ENCODE peak calls at places on chromosomes 11 and 22, in eight cellular contexts. G is lung; Y is lower lobe of right lung; J is A549; L is tibial artery; C is effector memory CD4-positive, alpha-beta T cell; E is Peyer's patch; M is heart right ventricle. B is an unnamed sample.

GRCh38 chr11:12543596-12544415 is 130.4 kb upstream of the TEAD1 start:
- DNase-seq in G (no peak), Y (no peak), J (no peak), L (peak; percentile 32), C (no peak), E (no peak), M (no peak), B (no peak)

GRCh38 chr22:24583221-24583971 is 9.5 kb downstream of the LRRC75B start:
- DNase-seq in G (no peak), Y (no peak), J (no peak), L (no peak), C (no peak), E (no peak), M (peak; percentile 40), B (no peak)

GRCh38 chr11:75578977-75579376 is 16.9 kb downstream of the SERPINH1 start:
- DNase-seq in G (no peak), Y (no peak), J (no peak), L (no peak), C (no peak), E (no peak), M (no peak), B (no peak)

GRCh38 chr11:117505285-117505970 is 177.8 kb downstream of the CEP164 start:
- DNase-seq in G (no peak), Y (no peak), J (no peak), L (no peak), C (no peak), E (no peak), M (no peak), B (no peak)

GRCh38 chr11:123472236-123472935 is 42.3 kb downstream of the GRAMD1B start:
- DNase-seq in G (no peak), Y (no peak), J (no peak), L (no peak), C (no peak), E (peak; percentile 6), M (no peak), B (no peak)

GRCh38 chr22:23878219-23878618 is 16.0 kb upstream of the MIF start:
- DNase-seq in G (no peak), Y (no peak), J (no peak), L (no peak), C (no peak), E (no peak), M (no peak), B (no peak)

GRCh38 chr22:28930357-28931007 is 47.1 kb downstream of the ZNRF3 start:
- DNase-seq in G (no peak), Y (no peak), J (no peak), L (no peak), C (no peak), E (no peak), M (no peak), B (no peak)

GRCh38 chr11:57598831-57599155 is 1.3 kb downstream of the SERPING1 start:
- DNase-seq in G (no peak), Y (no peak), J (no peak), L (no peak), C (no peak), E (no peak), M (no peak), B (no peak)

GRCh38 chr11:57476223-57476882 is 16.0 kb downstream of the RTN4RL2 start:
- DNase-seq in G (no peak), Y (peak; percentile 71), J (no peak), L (no peak), C (no peak), E (peak; percentile 54), M (peak; percentile 69), B (no peak)

GRCh38 chr11:93905384-93905783 is 55.0 kb upstream of the VSTM5 start:
- DNase-seq in G (no peak), Y (no peak), J (no peak), L (no peak), C (no peak), E (no peak), M (no peak), B (no peak)

GRCh38 chr22:32411829-32412592 is at the start of gene RTCB:
- DNase-seq in G (peak; percentile 90), Y (peak; percentile 93), J (peak; percentile 56), L (peak; percentile 94), C (peak; percentile 76), E (peak; percentile 96), M (peak; percentile 95), B (peak; percentile 63)

GRCh38 chr22:19879248-19879575 is 24.5 kb upstream of the GNB1L start:
- DNase-seq in G (no peak), Y (peak; percentile 44), J (no peak), L (peak; percentile 45), C (no peak), E (peak; percentile 25), M (no peak), B (no peak)

GRCh38 chr22:35457729-35458546 is 58.0 kb downstream of the MCM5 start:
- DNase-seq in G (no peak), Y (no peak), J (no peak), L (no peak), C (no peak), E (no peak), M (no peak), B (no peak)

GRCh38 chr11:115081972-115082371 is 403.6 kb downstream of the NXPE2 start:
- DNase-seq in G (no peak), Y (no peak), J (no peak), L (no peak), C (no peak), E (no peak), M (no peak), B (no peak)

GRCh38 chr11:1463056-1463455 is 23.5 kb downstream of the MOB2 start:
- DNase-seq in G (no peak), Y (no peak), J (no peak), L (no peak), C (no peak), E (no peak), M (no peak), B (no peak)

DNA sequence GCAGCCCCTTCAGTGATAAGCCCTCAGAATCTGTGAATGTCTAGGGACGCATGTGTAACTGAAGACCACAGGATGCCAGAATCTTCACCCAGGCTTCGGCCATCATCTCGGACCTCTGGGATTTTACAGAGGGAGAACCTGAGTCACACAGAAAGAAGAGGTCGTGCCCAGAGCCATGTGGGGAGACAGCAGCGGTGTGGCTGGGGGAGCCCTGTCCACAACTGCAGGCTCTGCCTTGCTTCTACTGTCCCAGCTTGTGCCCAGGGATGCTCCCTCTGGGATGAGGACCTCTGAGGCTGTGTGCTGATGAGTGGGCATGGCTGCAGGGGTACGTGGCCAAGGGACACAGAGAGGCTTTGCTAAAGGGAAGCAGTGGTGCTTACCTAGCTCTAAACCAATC is 582.0 kb downstream of the TBC1D22A start:
- DNase-seq in G (no peak), Y (no peak), J (no peak), L (no peak), C (no peak), E (peak; percentile 22), M (no peak), B (no peak)
- H3K9me3 ChIP-seq in G (peaks cover 6% of the 10 kb centered on the region), Y (no peaks in the 10 kb centered on the region), J (no peaks in the 10 kb centered on the region), L (no peaks in the 10 kb centered on the region), C (no peaks in the 10 kb centered on the region), E (no peaks in the 10 kb centered on the region), M (no peaks in the 10 kb centered on the region), B (no peaks in the 10 kb centered on the region)

GRCh38 chr22:47304854-47305253 is 542.4 kb downstream of the TBC1D22A start:
- DNase-seq in G (no peak), Y (no peak), J (no peak), L (no peak), C (no peak), E (no peak), M (no peak), B (no peak)
- H3K9me3 ChIP-seq in G (no peaks in the 10 kb centered on the region), Y (no peaks in the 10 kb centered on the region), J (no peaks in the 10 kb centered on the region), L (no peaks in the 10 kb centered on the region), C (no peaks in the 10 kb centered on the region), E (no peaks in the 10 kb centered on the region), M (no peaks in the 10 kb centered on the region), B (no peaks in the 10 kb centered on the region)

DNA sequence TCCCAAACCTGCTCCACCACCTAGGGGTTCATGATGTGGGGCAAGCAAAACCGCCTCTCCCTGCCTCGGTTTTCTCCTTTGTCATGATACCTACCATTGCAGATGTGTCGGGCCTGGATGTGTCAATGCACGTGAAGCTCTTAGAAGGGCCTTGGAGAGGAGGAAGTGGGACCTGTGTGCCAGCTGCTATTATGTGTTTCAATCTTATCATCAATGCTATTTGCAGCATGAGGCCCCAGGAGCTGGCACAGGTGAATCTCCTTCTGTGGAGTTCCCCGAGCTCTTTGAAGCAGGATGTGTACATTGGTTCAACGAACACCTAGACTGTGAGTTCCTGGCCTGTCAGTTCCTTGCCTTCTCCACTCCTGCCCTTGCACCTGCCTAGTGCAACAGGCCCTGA is 331.6 kb downstream of the CTTN start:
- DNase-seq in G (no peak), Y (no peak), J (no peak), L (peak; percentile 24), C (no peak), E (no peak), M (no peak), B (no peak)
- H3K9me3 ChIP-seq in G (no peaks in the 10 kb centered on the region), Y (no peaks in the 10 kb centered on the region), J (no peaks in the 10 kb centered on the region), L (no peaks in the 10 kb centered on the region), C (no peaks in the 10 kb centered on the region), E (no peaks in the 10 kb centered on the region), M (no peaks in the 10 kb centered on the region), B (no peaks in the 10 kb centered on the region)

GRCh38 chr11:103803062-103803461 is 233.4 kb upstream of the DDI1 start:
- DNase-seq in G (no peak), Y (no peak), J (no peak), L (no peak), C (no peak), E (no peak), M (no peak), B (no peak)

GRCh38 chr11:103808246-103808645 is 228.2 kb upstream of the DDI1 start:
- DNase-seq in G (no peak), Y (no peak), J (no peak), L (no peak), C (no peak), E (no peak), M (no peak), B (no peak)

GRCh38 chr11:103806130-103806900 is 230.1 kb upstream of the DDI1 start:
- DNase-seq in G (no peak), Y (no peak), J (peak; percentile 6), L (no peak), C (no peak), E (no peak), M (no peak), B (peak; percentile 17)

GRCh38 chr11:103807806-103808205 is 228.6 kb upstream of the DDI1 start:
- DNase-seq in G (no peak), Y (no peak), J (no peak), L (no peak), C (no peak), E (no peak), M (no peak), B (no peak)

DNA sequence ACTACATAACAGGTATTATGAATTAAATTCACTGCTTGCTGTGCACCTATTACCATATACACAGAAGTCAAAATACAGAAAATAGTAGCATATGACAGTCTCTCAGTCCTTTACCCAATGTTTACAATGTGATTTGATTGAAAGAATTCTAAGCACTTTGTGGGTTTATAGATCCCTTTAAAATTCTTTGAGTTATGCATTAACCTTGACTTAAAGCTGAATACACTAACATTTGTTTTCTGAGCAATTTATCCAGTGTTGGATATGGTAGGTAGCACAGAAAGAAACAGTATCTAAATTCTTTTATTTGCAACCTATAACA is 230.8 kb upstream of the DDI1 start:
- DNase-seq in G (no peak), Y (no peak), J (no peak), L (no peak), C (no peak), E (no peak), M (no peak), B (no peak)
- H3K9me3 ChIP-seq in G (no peaks in the 10 kb centered on the region), Y (no peaks in the 10 kb centered on the region), J (no peaks in the 10 kb centered on the region), L (no peaks in the 10 kb centered on the region), C (no peaks in the 10 kb centered on the region), E (no peaks in the 10 kb centered on the region), M (no peaks in the 10 kb centered on the region), B (no peaks in the 10 kb centered on the region)

GRCh38 chr11:129795089-129795488 is 20.6 kb upstream of the TMEM45B start:
- DNase-seq in G (no peak), Y (no peak), J (no peak), L (no peak), C (no peak), E (no peak), M (no peak), B (no peak)
- H3K9me3 ChIP-seq in G (peaks cover 6% of the 10 kb centered on the region), Y (no peaks in the 10 kb centered on the region), J (peaks cover 3% of the 10 kb centered on the region), L (no peaks in the 10 kb centered on the region), C (no peaks in the 10 kb centered on the region), E (no peaks in the 10 kb centered on the region), M (no peaks in the 10 kb centered on the region), B (no peaks in the 10 kb centered on the region)

B was measured in thoracic aorta.